ENCODE peak calls at places on chromosomes 7 and 10, in nine cellular contexts. G is AG09319; O is stimulated activated CD4-positive, alpha-beta T cell treated with anti-CD3 and anti-CD28 coated beads, Interleukin-4, amount 100 ng/mL, for 4 hours; V is posterior vena cava; B is mammary epithelial cell; Y is OCI-M1; I is activated CD4-positive, alpha-beta T cell treated with anti-CD3 and anti-CD28 coated beads, Interleukin-2, amount 50 U/mL, for 24 hours; U is T-helper 2 cell; D is cardiac muscle cell. Z is an unnamed sample.

GRCh38 chr10:8187171-8187666 is 132.7 kb downstream of the GATA3 start:
- DNase-seq in G (no peak), O (no peak), V (no peak), B (no peak), Y (no peak), I (no peak), U (no peak), D (peak), Z (no peak)

GRCh38 chr10:121659236-121659635 is 61.0 kb upstream of the FGFR2 start:
- DNase-seq in G (no peak), O (no peak), V (peak), B (no peak), Y (no peak), I (no peak), U (no peak), D (no peak), Z (no peak)

GRCh38 chr7:123705217-123705901 is 43.4 kb downstream of the WASL start:
- DNase-seq in G (no peak), O (no peak), V (no peak), B (no peak), Y (no peak), I (no peak), U (no peak), D (no peak), Z (no peak)

GRCh38 chr10:45181483-45181882 is 133.9 kb downstream of the OR13A1 start:
- DNase-seq in G (no peak), O (no peak), V (peak), B (no peak), Y (no peak), I (no peak), U (no peak), D (peak), Z (no peak)

GRCh38 chr7:69906309-69906995 is 308.2 kb downstream of the AUTS2 start:
- DNase-seq in G (no peak), O (no peak), V (no peak), B (no peak), Y (peak), I (no peak), U (no peak), D (peak), Z (no peak)

GRCh38 chr10:76086571-76087260 is 655.3 kb downstream of the LRMDA start:
- DNase-seq in G (no peak), O (no peak), V (peak), B (peak), Y (peak), I (no peak), U (peak), D (peak), Z (no peak)

GRCh38 chr10:23187155-23187554 is 5.0 kb upstream of the PTF1A start:
- DNase-seq in G (no peak), O (no peak), V (no peak), B (no peak), Y (no peak), I (no peak), U (no peak), D (no peak), Z (no peak)

GRCh38 chr7:107847168-107847835 is 43.7 kb upstream of the DLD start:
- DNase-seq in G (no peak), O (no peak), V (no peak), B (no peak), Y (no peak), I (no peak), U (no peak), D (no peak), Z (no peak)

GRCh38 chr7:138499340-138499739 is 39.3 kb downstream of the TRIM24 start:
- DNase-seq in G (no peak), O (no peak), V (no peak), B (no peak), Y (no peak), I (no peak), U (no peak), D (no peak), Z (no peak)

GRCh38 chr7:138919256-138919655 is 61.9 kb downstream of the KIAA1549 start:
- DNase-seq in G (no peak), O (no peak), V (no peak), B (no peak), Y (no peak), I (no peak), U (no peak), D (no peak), Z (no peak)

GRCh38 chr7:101943889-101944605 is 126.6 kb downstream of the CUX1 start:
- DNase-seq in G (no peak), O (no peak), V (peak), B (no peak), Y (no peak), I (no peak), U (no peak), D (no peak), Z (no peak)

GRCh38 chr10:124020871-124021823 is 72.3 kb downstream of the CHST15 start:
- DNase-seq in G (no peak), O (no peak), V (no peak), B (peak), Y (no peak), I (no peak), U (no peak), D (no peak), Z (no peak)

GRCh38 chr10:110840225-110840922 is 31.4 kb upstream of the PDCD4 start:
- DNase-seq in G (no peak), O (no peak), V (no peak), B (no peak), Y (no peak), I (no peak), U (no peak), D (no peak), Z (no peak)

GRCh38 chr7:120170849-120171248 is 102.1 kb upstream of the KCND2 start:
- DNase-seq in G (no peak), O (no peak), V (no peak), B (peak), Y (no peak), I (no peak), U (no peak), D (no peak), Z (no peak)

GRCh38 chr10:70668454-70668970 is 3.8 kb upstream of the ADAMTS14 start:
- DNase-seq in G (no peak), O (no peak), V (no peak), B (no peak), Y (no peak), I (no peak), U (no peak), D (peak), Z (no peak)

GRCh38 chr7:8591289-8591688 is 157.9 kb downstream of the NXPH1 start:
- DNase-seq in G (no peak), O (no peak), V (no peak), B (no peak), Y (no peak), I (no peak), U (no peak), D (no peak), Z (no peak)

GRCh38 chr7:77223261-77223660 is 23.6 kb upstream of the FGL2 start:
- DNase-seq in G (no peak), O (no peak), V (no peak), B (no peak), Y (no peak), I (no peak), U (no peak), D (no peak), Z (no peak)

GRCh38 chr10:55550241-55550640 is 749.2 kb upstream of the PCDH15 start:
- DNase-seq in G (no peak), O (no peak), V (no peak), B (peak), Y (peak), I (no peak), U (no peak), D (peak), Z (no peak)

Z was measured in hippocampal formation.